ENCODE peak calls at places on chromosomes 11 and 22, in five cellular contexts. Q is SK-N-SH, T is HepG2, R is K562, P is GM12878. I is an unnamed sample.

GRCh38 chr11:59197990-59198389 is 14.7 kb downstream of the MPEG1 start:
- DNase-seq in T (no peak), Q (no peak), P (no peak), R (no peak), I (peak; percentile 68)

GRCh38 chr11:9210224-9210921 is 54.8 kb downstream of the DENND5A start:
- DNase-seq in Q (no peak), P (no peak), R (no peak), T (no peak), I (no peak)

GRCh38 chr11:720642-721346 is 14.8 kb downstream of the EPS8L2 start:
- DNase-seq in P (no peak), T (no peak), R (peak; percentile 83), Q (peak; percentile 86), I (peak; percentile 29)

GRCh38 chr22:44797181-44797720 is 44.9 kb downstream of the ARHGAP8 start:
- DNase-seq in P (no peak), Q (no peak), R (no peak), T (no peak), I (no peak)

GRCh38 chr22:25702046-25702445 is 39.9 kb upstream of the MYO18B start:
- DNase-seq in P (no peak), R (no peak), T (peak; percentile 18), Q (peak; percentile 61), I (peak; percentile 29)

GRCh38 chr22:21946262-21946925 is 6.3 kb downstream of the PPM1F start:
- DNase-seq in T (no peak), R (no peak), P (no peak), Q (no peak), I (no peak)

GRCh38 chr11:10305262-10305963 is 540 bp downstream of the ADM start:
- DNase-seq in R (no peak), P (no peak), T (peak; percentile 33), Q (peak; percentile 76), I (peak; percentile 9)

GRCh38 chr22:36922752-36923457 is 9.5 kb downstream of the CSF2RB start:
- DNase-seq in P (no peak), T (no peak), Q (no peak), R (no peak), I (no peak)

GRCh38 chr11:19777342-19778102 is 64.9 kb downstream of the NAV2 start:
- DNase-seq in P (peak; percentile 65), Q (no peak), T (peak; percentile 13), R (no peak), I (peak; percentile 84)

GRCh38 chr11:12680246-12680939 is 6.2 kb downstream of the TEAD1 start:
- DNase-seq in T (peak; percentile 44), Q (peak; percentile 75), R (peak; percentile 25), P (no peak), I (peak; percentile 91)

GRCh38 chr11:75668508-75669297 is at the start of gene MAP6:
- DNase-seq in R (peak; percentile 32), P (no peak), Q (peak; percentile 85), T (no peak), I (no peak)

GRCh38 chr22:29270475-29271271 is 2.6 kb downstream of the EWSR1 start:
- DNase-seq in R (no peak), T (peak; percentile 69), Q (no peak), P (no peak), I (peak; percentile 58)

GRCh38 chr22:50467341-50467740 is 7.5 kb downstream of the SBF1 start:
- DNase-seq in R (no peak), P (no peak), T (no peak), Q (no peak), I (no peak)

GRCh38 chr22:23763579-23764331 is 965 bp downstream of the C22orf15 start:
- DNase-seq in R (peak; percentile 35), Q (peak; percentile 25), P (no peak), T (no peak), I (no peak)

GRCh38 chr11:13009476-13009920 is 382 bp downstream of the RASSF10 start:
- DNase-seq in T (no peak), R (no peak), Q (no peak), P (no peak), I (no peak)

GRCh38 chr22:37608477-37609239 is at the start of gene GGA1:
- DNase-seq in T (peak; percentile 94), P (no peak), Q (peak; percentile 97), R (peak; percentile 89), I (peak; percentile 97)

GRCh38 chr11:86279713-86280112 is 22.3 kb upstream of the HIKESHI start:
- DNase-seq in P (no peak), Q (no peak), T (no peak), R (no peak), I (no peak)

GRCh38 chr11:128544625-128545024 is 42.7 kb downstream of the ETS1 start:
- DNase-seq in R (no peak), P (no peak), T (no peak), Q (no peak), I (peak; percentile 77)

GRCh38 chr11:129852125-129852740 is 36.6 kb downstream of the TMEM45B start:
- DNase-seq in Q (no peak), T (no peak), P (no peak), R (no peak), I (no peak)

GRCh38 chr11:74725701-74726100 is 5.5 kb downstream of the CHRDL2 start:
- DNase-seq in P (no peak), T (no peak), R (no peak), Q (no peak), I (peak; percentile 92)

GRCh38 chr22:24807284-24807950 is 1.4 kb downstream of the SGSM1 start:
- DNase-seq in R (no peak), T (no peak), Q (peak; percentile 63), P (no peak), I (no peak)

GRCh38 chr11:93906486-93906885 is 56.1 kb upstream of the VSTM5 start:
- DNase-seq in Q (no peak), T (no peak), P (no peak), R (no peak), I (peak; percentile 25)

GRCh38 chr11:359181-359714 is 10.1 kb upstream of the B4GALNT4 start:
- DNase-seq in Q (no peak), R (no peak), T (no peak), P (no peak), I (no peak)

GRCh38 chr11:11968511-11969280 is 39.7 kb downstream of the DKK3 start:
- DNase-seq in R (no peak), T (no peak), Q (peak; percentile 89), P (no peak), I (peak; percentile 44)

GRCh38 chr22:20565079-20565734 is 57.8 kb downstream of the MED15 start:
- DNase-seq in P (no peak), T (no peak), Q (no peak), R (no peak), I (peak; percentile 84)

GRCh38 chr11:64529559-64530520 is 61.2 kb upstream of the SLC22A12 start:
- DNase-seq in Q (no peak), P (no peak), R (no peak), T (no peak), I (no peak)

GRCh38 chr11:72860592-72860991 is 46.4 kb downstream of the ATG16L2 start:
- DNase-seq in T (no peak), P (no peak), Q (no peak), R (no peak), I (no peak)

DNA sequence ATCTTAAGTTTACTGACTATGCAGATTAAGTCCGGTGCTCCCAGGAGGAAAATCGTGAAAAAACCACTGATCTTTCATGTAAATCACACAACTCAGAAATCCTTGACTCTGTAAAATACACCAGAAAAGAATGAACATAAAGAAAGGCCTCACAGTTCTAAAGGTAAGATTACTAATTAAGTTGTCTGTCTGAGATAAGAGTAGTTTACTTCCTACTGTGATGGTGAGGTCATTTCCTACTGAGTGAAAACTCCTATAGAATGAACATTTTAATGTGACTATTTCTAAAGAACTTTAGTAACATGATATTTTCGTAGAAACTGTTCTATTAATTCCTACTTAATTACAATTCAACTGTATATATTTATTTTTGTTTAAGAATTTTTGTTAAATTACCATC is 774.4 kb upstream of the CHORDC1 start:
- DNase-seq in Q (no peak), T (no peak), R (no peak), P (no peak), I (no peak)
- TF ChIP-seq MXI1 in Q (no peak), T (no peak), R (no peak), P (no peak), I (no peak)

GRCh38 chr11:26847977-26848376 is 126.1 kb upstream of the SLC5A12 start:
- DNase-seq in Q (no peak), R (no peak), P (no peak), T (no peak), I (no peak)
- TF ChIP-seq MXI1 in Q (no peak), R (no peak), P (no peak), T (no peak), I (no peak)

DNA sequence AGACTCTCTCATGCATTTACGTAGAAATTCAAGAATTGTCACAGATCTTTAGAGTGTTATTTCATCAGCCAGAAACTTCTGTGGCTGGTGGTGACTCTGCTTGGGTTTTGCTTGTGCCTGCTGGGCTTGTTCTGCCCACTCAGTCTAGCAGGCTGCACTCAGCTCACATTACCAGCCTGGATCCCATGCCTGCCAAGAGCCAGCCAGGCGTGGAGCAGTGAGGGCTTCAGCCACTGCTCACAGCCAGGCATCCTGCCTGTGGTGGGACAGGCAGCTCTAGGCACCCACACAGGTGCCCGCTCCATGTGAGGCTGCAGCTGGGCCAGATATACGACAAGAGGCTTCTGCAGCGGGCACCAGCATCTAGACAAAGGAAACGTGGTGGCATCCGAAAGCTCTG is 1213.3 kb upstream of the RAG2 start:
- DNase-seq in Q (no peak), P (no peak), T (no peak), R (no peak), I (no peak)
- TF ChIP-seq MXI1 in Q (no peak), P (no peak), T (no peak), R (no peak), I (no peak)

GRCh38 chr11:69383946-69384547 is 90.1 kb downstream of the MYEOV start:
- DNase-seq in P (no peak), R (no peak), T (no peak), Q (no peak), I (no peak)

GRCh38 chr11:69380921-69381581 is 87.1 kb downstream of the MYEOV start:
- DNase-seq in Q (no peak), R (no peak), T (no peak), P (no peak), I (no peak)

GRCh38 chr11:69381681-69382130 is 87.8 kb downstream of the MYEOV start:
- DNase-seq in P (no peak), Q (no peak), R (peak; percentile 46), T (no peak), I (no peak)

GRCh38 chr11:69383372-69383771 is 89.4 kb downstream of the MYEOV start:
- DNase-seq in T (no peak), P (no peak), R (no peak), Q (peak; percentile 5), I (no peak)

DNA sequence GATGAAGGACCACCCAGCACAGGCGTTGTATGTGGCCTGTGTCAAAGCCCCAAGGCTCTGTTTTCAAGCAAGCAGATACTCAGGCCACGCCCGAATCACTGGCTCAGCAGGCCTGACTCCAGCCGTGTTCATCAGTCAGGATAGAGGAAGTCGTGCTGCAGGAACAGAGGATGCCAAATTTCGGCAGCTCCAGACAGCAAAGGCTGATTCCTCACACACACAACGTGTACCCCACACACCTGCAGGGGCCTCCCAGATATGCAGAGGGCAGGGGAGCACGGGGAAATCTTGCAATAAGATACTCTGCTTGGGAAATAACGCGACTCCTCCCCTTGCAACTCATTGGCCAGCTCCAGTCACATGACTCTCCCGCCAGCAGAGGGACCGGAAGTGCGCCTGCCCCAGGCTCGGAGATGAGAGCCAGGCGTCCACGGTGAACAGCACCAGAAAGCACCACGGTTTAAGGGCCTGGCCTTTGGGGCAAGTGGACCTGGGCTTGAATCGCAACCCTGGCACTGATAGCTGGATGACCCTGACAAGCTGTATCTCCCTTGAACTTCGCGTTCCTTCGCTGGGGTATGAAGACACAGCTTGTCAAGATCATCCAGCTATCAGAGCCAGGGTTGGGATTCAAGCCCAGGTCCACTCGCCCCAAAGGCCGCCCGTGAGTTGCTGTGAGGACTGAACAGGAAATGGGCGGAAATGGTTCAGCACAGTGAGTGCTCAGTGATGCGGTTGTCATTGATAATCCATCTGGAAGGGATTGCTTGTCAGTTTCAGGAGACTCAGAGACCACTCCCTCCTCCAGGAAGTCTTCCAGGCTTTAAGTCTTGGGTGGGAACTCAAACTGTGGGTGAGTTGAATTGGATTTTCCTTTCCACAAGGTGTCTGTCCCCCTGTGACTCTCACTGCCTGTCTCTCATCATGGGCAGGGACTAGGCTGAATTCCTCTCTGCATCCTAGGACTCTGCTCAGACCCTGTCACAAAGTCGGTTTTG is 88.5 kb downstream of the MYEOV start:
- DNase-seq in R (peak; percentile 98), P (peak; percentile 36), Q (peak; percentile 6), T (no peak), I (no peak)
- TF ChIP-seq MXI1 in R (no peak), P (no peak), Q (no peak), T (no peak), I (no peak)